ENCODE peak calls at places on chromosomes 4 and X, in five cellular contexts. M is right lobe of liver, J is B cell, S is omental fat pad, A is type B pancreatic cell. Y is an unnamed sample.
A peak's percentile ranks its signal among the peaks of the same experiment; 100 is the strongest.

GRCh38 chr4:104641427-104641826 is 146.7 kb upstream of the CXXC4 start:
- DNase-seq in M (no peak), J (no peak), S (no peak), A (no peak), Y (no peak)

GRCh38 chr4:62053974-62054373 is 853.8 kb downstream of the ADGRL3 start:
- DNase-seq in M (no peak), J (no peak), S (no peak), A (no peak), Y (no peak)

GRCh38 chrX:17987783-17988182 is 126.7 kb upstream of the RAI2 start:
- DNase-seq in M (no peak), J (no peak), S (no peak), A (no peak), Y (no peak)

GRCh38 chr4:136002316-136002715 is 1530.0 kb downstream of the PCDH18 start:
- DNase-seq in M (no peak), J (no peak), S (no peak), A (no peak), Y (no peak)

GRCh38 chr4:124060261-124060918 is 652.1 kb downstream of the ANKRD50 start:
- DNase-seq in M (no peak), J (no peak), S (no peak), A (no peak), Y (no peak)

GRCh38 chrX:109614951-109615350 is 10.0 kb downstream of the KCNE5 start:
- DNase-seq in M (no peak), J (no peak), S (no peak), A (no peak), Y (no peak)

GRCh38 chrX:45068555-45068954 is 132.1 kb downstream of the DIPK2B start:
- DNase-seq in M (no peak), J (no peak), S (no peak), A (no peak), Y (no peak)

GRCh38 chr4:140249351-140249750 is 95.4 kb upstream of the MAML3 start:
- DNase-seq in M (no peak), J (peak; percentile 41), S (no peak), A (no peak), Y (no peak)

GRCh38 chr4:148259841-148260240 is 182.4 kb downstream of the NR3C2 start:
- DNase-seq in M (no peak), J (no peak), S (no peak), A (no peak), Y (no peak)

GRCh38 chrX:115018040-115018647 is 728 bp upstream of the IL13RA2 start:
- DNase-seq in M (no peak), J (peak; percentile 1), S (no peak), A (no peak), Y (no peak)
- TF ChIP-seq CTCF in M (peak; percentile 23), J (peak; percentile 7), S (no peak), A (peak; percentile 76), Y (peak; percentile 87)

GRCh38 chrX:29902004-29902403 is 313.4 kb upstream of the MAGEB2 start:
- DNase-seq in M (no peak), J (no peak), S (no peak), A (no peak), Y (no peak)

GRCh38 chrX:29903365-29903764 is 312.0 kb upstream of the MAGEB2 start:
- DNase-seq in M (no peak), J (no peak), S (no peak), A (no peak), Y (no peak)
- TF ChIP-seq CTCF in M (no peak), J (no peak), S (no peak), A (peak; percentile 62), Y (no peak)

DNA sequence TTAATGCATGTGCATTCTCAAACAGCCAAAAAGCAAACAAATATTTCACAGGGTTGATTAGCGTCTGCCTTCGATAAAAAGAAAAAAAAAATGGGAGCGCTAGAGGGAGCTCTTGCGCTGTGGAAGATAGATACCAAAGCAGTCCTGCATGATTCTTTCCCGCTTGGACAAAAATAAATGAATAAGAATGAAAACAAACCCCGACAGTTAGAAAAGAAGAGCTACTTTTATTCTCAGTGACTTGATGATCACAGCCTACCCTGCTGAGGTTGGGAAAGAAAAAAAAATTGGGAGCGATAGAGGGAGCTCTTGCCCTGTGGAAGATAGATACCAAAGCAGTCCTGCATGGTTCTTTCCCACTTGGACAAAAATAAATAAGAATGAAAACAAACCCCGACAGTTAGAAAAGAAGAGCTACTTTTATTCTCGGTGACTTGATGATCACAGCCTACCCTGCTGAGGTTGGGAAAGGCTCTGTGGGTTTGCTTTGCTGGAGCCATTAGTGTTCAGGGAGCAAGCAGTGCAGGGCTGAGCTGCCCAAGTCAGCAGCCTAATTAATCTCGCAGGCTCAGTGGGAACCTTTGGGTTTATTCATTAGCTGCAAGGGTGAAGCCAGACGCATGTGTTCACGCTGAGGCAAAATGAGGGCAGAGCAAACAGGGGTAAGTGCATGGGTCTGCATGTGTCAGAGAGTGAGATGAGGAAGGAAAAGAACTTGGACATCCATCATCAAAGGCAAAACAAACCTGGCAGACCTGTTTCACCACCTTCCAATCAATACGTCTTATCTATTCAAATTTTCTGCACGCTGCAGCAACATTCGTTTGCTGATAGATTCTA is 249.3 kb upstream of the PRKX start:
- DNase-seq in M (no peak), J (peak; percentile 22), S (no peak), A (no peak), Y (no peak)
- TF ChIP-seq CTCF in M (peak; percentile 17), J (peak; percentile 37), S (no peak), A (peak; percentile 84), Y (peak; percentile 72)

GRCh38 chrX:120840826-120841225 is 34.8 kb downstream of the CT47B1 start:
- DNase-seq in M (no peak), J (no peak), S (no peak), A (no peak), Y (no peak)
- TF ChIP-seq CTCF in M (no peak), J (no peak), S (no peak), A (no peak), Y (no peak)

DNA sequence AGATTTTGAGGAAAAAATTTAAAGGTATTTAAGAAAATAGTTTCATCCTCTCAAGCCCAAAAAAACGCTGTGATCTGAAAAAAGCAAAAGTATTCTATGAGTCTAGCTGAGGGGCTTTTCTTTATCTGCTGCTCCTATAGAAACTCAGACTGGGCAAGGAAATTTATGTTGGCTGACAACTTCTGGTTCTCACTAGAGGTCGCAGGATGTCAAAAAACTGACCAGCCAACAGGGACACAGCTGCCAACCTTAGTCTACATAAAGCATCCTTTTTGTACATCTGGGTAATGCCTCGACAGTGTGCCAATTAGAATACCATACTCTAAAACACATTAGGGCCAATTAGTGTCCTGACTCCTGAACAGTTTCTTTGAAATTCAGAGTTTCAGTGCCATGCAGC is 8.8 kb upstream of the TLL1 start:
- DNase-seq in M (no peak), J (no peak), S (no peak), A (no peak), Y (no peak)
- TF ChIP-seq CTCF in M (no peak), J (no peak), S (no peak), A (no peak), Y (no peak)

GRCh38 chr4:38072578-38072977 is 112.4 kb downstream of the PTTG2 start:
- DNase-seq in M (no peak), J (no peak), S (no peak), A (no peak), Y (no peak)

GRCh38 chr4:38071801-38072567 is 111.8 kb downstream of the PTTG2 start:
- DNase-seq in M (no peak), J (no peak), S (no peak), A (no peak), Y (no peak)

GRCh38 chr4:38068107-38068506 is 107.9 kb downstream of the PTTG2 start:
- DNase-seq in M (no peak), J (no peak), S (no peak), A (no peak), Y (no peak)

GRCh38 chr4:38067499-38067898 is 107.3 kb downstream of the PTTG2 start:
- DNase-seq in M (no peak), J (no peak), S (no peak), A (no peak), Y (no peak)

GRCh38 chr4:38069271-38069760 is 109.1 kb downstream of the PTTG2 start:
- DNase-seq in M (no peak), J (no peak), S (no peak), A (no peak), Y (no peak)
- TF ChIP-seq CTCF in M (no peak), J (no peak), S (no peak), A (peak; percentile 60), Y (no peak)

DNA sequence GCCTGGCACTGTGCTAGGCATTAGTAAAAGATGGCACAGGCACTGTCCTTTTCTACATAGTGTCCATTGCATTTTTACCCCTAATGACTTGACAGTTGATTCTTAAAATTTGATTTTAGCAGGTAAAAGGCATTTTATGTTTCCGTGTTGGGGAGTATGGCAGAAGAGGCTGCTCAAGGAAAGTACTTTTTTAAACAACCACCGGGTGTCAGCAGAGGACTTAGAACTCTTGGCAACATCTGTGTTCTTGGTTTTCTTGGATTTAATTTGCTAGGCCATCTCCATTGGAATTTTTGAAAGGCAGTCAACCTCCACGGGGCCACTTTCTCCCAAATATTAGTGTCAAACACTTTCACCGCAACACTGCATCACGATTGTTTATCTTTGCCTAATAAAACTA is 102.9 kb downstream of the TSPAN7 start:
- DNase-seq in M (no peak), J (no peak), S (no peak), A (no peak), Y (no peak)
- TF ChIP-seq CTCF in M (peak; percentile 44), J (peak; percentile 20), S (no peak), A (peak; percentile 74), Y (no peak)